ENCODE peak calls at places on chromosomes 2 and 18, in nine cellular contexts. S is right cardiac atrium; C is CD4-positive, CD25-positive, alpha-beta regulatory T cell; P is mammary epithelial cell; Y is OCI-LY7; F is adrenal gland; J is substantia nigra; R is fibroblast of lung; A is cardiac muscle cell. W is an unnamed sample.
A peak's percentile ranks its signal among the peaks of the same experiment; 100 is the strongest.

GRCh38 chr18:9671214-9671613 is 36.9 kb upstream of the RAB31 start:
- DNase-seq in S (no peak), C (no peak), P (peak; percentile 85), Y (no peak), F (no peak), J (no peak), R (no peak), A (no peak), W (no peak)

GRCh38 chr18:35507192-35507591 is 9.4 kb upstream of the INO80C start:
- DNase-seq in S (no peak), C (no peak), P (no peak), Y (no peak), F (no peak), J (no peak), R (no peak), A (no peak), W (peak; percentile 65)

GRCh38 chr2:239328306-239329191 is 72.3 kb downstream of the HDAC4 start:
- DNase-seq in S (peak; percentile 95), C (no peak), P (no peak), Y (no peak), F (peak; percentile 79), J (no peak), R (peak; percentile 99), A (peak; percentile 97), W (no peak)

GRCh38 chr2:189129971-189130370 is 49.6 kb downstream of the COL5A2 start:
- DNase-seq in S (no peak), C (no peak), P (peak; percentile 59), Y (no peak), F (no peak), J (no peak), R (peak; percentile 76), A (peak; percentile 78), W (no peak)

GRCh38 chr2:144583741-144584453 is 64.0 kb upstream of the ZEB2 start:
- DNase-seq in S (no peak), C (no peak), P (peak; percentile 73), Y (no peak), F (no peak), J (no peak), R (peak; percentile 86), A (peak; percentile 80), W (peak; percentile 3)

GRCh38 chr2:1787799-1788477 is 43.6 kb upstream of the PXDN start:
- DNase-seq in S (no peak), C (no peak), P (no peak), Y (no peak), F (no peak), J (no peak), R (no peak), A (no peak), W (no peak)

GRCh38 chr2:19736191-19736831 is 165.5 kb downstream of the TTC32 start:
- DNase-seq in S (no peak), C (no peak), P (no peak), Y (no peak), F (no peak), J (no peak), R (peak; percentile 74), A (no peak), W (no peak)

GRCh38 chr2:197137234-197137633 is 173.3 kb downstream of the ANKRD44 start:
- DNase-seq in S (no peak), C (no peak), P (peak; percentile 42), Y (no peak), F (peak; percentile 65), J (no peak), R (peak; percentile 39), A (peak; percentile 46), W (no peak)

GRCh38 chr2:1717129-1717528 is 27.2 kb downstream of the PXDN start:
- DNase-seq in S (peak; percentile 81), C (no peak), P (peak; percentile 99), Y (no peak), F (no peak), J (peak; percentile 31), R (no peak), A (peak; percentile 82), W (peak; percentile 68)

GRCh38 chr2:16281451-16282330 is 341.3 kb downstream of the MYCN start:
- DNase-seq in S (no peak), C (no peak), P (peak; percentile 32), Y (peak; percentile 13), F (peak; percentile 35), J (no peak), R (no peak), A (peak; percentile 13), W (no peak)

GRCh38 chr2:68250652-68251186 is 1.6 kb downstream of the PPP3R1 start:
- DNase-seq in S (no peak), C (no peak), P (no peak), Y (no peak), F (no peak), J (no peak), R (no peak), A (no peak), W (peak; percentile 70)

GRCh38 chr2:143691136-143691535 is 561.9 kb downstream of the ARHGAP15 start:
- DNase-seq in S (no peak), C (no peak), P (no peak), Y (no peak), F (no peak), J (no peak), R (no peak), A (no peak), W (no peak)

GRCh38 chr2:184646177-184646576 is 47.8 kb downstream of the ZNF804A start:
- DNase-seq in S (no peak), C (no peak), P (peak; percentile 63), Y (peak; percentile 78), F (no peak), J (no peak), R (peak; percentile 47), A (peak; percentile 4), W (peak; percentile 70)

GRCh38 chr18:6406075-6406909 is 8.4 kb downstream of the L3MBTL4 start:
- DNase-seq in S (no peak), C (no peak), P (peak; percentile 2), Y (no peak), F (peak; percentile 67), J (no peak), R (peak; percentile 50), A (peak; percentile 53), W (no peak)

GRCh38 chr2:239803102-239803763 is 221.9 kb downstream of the NDUFA10 start:
- DNase-seq in S (no peak), C (no peak), P (no peak), Y (no peak), F (no peak), J (no peak), R (no peak), A (no peak), W (no peak)

GRCh38 chr2:1495676-1496393 is 82.6 kb downstream of the TPO start:
- DNase-seq in S (no peak), C (no peak), P (no peak), Y (no peak), F (no peak), J (no peak), R (no peak), A (no peak), W (no peak)

GRCh38 chr2:231299267-231299666 is 96.2 kb upstream of the B3GNT7 start:
- DNase-seq in S (no peak), C (no peak), P (no peak), Y (peak; percentile 44), F (no peak), J (no peak), R (no peak), A (no peak), W (peak; percentile 37)

DNA sequence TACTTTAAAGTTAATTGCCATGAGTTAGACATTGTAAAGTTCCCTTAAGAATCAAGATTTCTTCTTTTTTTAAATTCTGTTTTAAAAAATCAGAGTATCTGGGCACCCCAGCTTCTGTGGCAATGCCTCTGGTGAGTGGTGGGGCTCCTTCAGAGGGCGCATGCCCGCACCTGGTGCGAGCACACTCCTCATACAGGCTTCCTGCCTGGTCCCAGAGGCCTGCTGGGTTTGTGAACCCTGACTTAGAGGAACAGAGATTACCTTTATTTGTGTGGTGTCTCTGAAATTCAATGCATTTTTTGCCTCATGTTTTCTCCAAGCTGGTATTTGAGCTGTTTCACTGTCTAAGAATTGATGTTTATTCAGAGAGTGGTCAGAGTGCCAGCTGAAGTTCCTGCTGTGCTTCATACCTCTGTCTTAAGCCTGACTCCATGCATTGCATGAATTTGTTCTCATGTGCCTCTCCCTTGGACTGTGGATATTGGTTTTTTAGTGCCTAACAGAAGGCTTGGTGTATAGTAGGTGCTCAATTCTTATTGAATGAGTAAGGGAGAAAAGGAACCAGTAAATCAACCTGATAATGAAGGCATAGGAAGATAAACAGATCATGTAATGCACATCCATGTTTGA is 28.9 kb downstream of the PHLPP1 start:
- DNase-seq in S (no peak), C (no peak), P (no peak), Y (peak; percentile 69), F (no peak), J (no peak), R (no peak), A (no peak), W (no peak)
- H3K27ac ChIP-seq in S (no peak overlapping the region), C (no peak overlapping the region), P (no peak overlapping the region), Y (peak overlapping the region; percentile 40), F (no peak overlapping the region), J (no peak overlapping the region), R (no peak overlapping the region), A (no peak overlapping the region), W (no peak overlapping the region)

GRCh38 chr2:159737917-159738296 is 25.6 kb downstream of the MARCHF7 start:
- DNase-seq in S (peak; percentile 62), C (no peak), P (no peak), Y (no peak), F (no peak), J (no peak), R (no peak), A (no peak), W (no peak)

GRCh38 chr2:159737292-159737916 is 25.1 kb downstream of the MARCHF7 start:
- DNase-seq in S (no peak), C (no peak), P (peak; percentile 27), Y (no peak), F (no peak), J (no peak), R (no peak), A (peak; percentile 31), W (no peak)

GRCh38 chr2:159735648-159736047 is 23.3 kb downstream of the MARCHF7 start:
- DNase-seq in S (no peak), C (no peak), P (peak; percentile 77), Y (no peak), F (no peak), J (no peak), R (no peak), A (no peak), W (no peak)

GRCh38 chr2:159738509-159739390 is 26.4 kb downstream of the MARCHF7 start:
- DNase-seq in S (no peak), C (no peak), P (no peak), Y (no peak), F (no peak), J (no peak), R (no peak), A (no peak), W (no peak)

GRCh38 chr2:159736048-159736447 is 23.7 kb downstream of the MARCHF7 start:
- DNase-seq in S (no peak), C (no peak), P (peak; percentile 58), Y (no peak), F (no peak), J (no peak), R (no peak), A (peak; percentile 40), W (no peak)
- H3K27ac ChIP-seq in S (no peak overlapping the region), C (no peak overlapping the region), P (peak overlapping the region; percentile 65), Y (no peak overlapping the region), F (no peak overlapping the region), J (no peak overlapping the region), R (no peak overlapping the region), A (no peak overlapping the region), W (no peak overlapping the region)

GRCh38 chr2:159187095-159187494 is 99.4 kb downstream of the WDSUB1 start:
- DNase-seq in S (no peak), C (no peak), P (no peak), Y (no peak), F (no peak), J (no peak), R (no peak), A (peak; percentile 18), W (no peak)
- H3K27ac ChIP-seq in S (no peak overlapping the region), C (no peak overlapping the region), P (no peak overlapping the region), Y (no peak overlapping the region), F (no peak overlapping the region), J (no peak overlapping the region), R (no peak overlapping the region), A (no peak overlapping the region), W (no peak overlapping the region)

GRCh38 chr2:40158781-40159180 is 293.1 kb downstream of the SLC8A1 start:
- DNase-seq in S (no peak), C (no peak), P (no peak), Y (no peak), F (no peak), J (no peak), R (no peak), A (no peak), W (no peak)
- H3K27ac ChIP-seq in S (no peak overlapping the region), C (no peak overlapping the region), P (no peak overlapping the region), Y (no peak overlapping the region), F (no peak overlapping the region), J (no peak overlapping the region), R (no peak overlapping the region), A (no peak overlapping the region), W (no peak overlapping the region)

W was measured in PC-9.